ENCODE peak calls at places on chromosomes 12 and 14, in nine cellular contexts. One of them, this sample, is unnamed.

GRCh38 chr12:88600272-88600671 is 20.0 kb upstream of the KITLG start:
- DNase-seq in nephron progenitor cell: no peak
- DNase-seq in effector memory CD4-positive, alpha-beta T cell: no peak
- DNase-seq in cardiac fibroblast: peak; percentile 54
- DNase-seq in Calu3: no peak
- DNase-seq in heart left ventricle: no peak
- DNase-seq in MM.1S: no peak
- DNase-seq in stimulated activated effector memory CD8-positive, alpha-beta T cell treated with anti-CD3 and anti-CD28 coated beads, Interleukin-12 subunit alpha, Interleukin-12 subunit beta, amount 100 ng/mL, for 72 hours: no peak
- DNase-seq in stimulated activated CD8-positive, alpha-beta memory T cell treated with anti-CD3 and anti-CD28 coated beads, Interleukin-4, amount 100 ng/mL, for 1 hour: no peak
- DNase-seq in this sample: no peak

GRCh38 chr12:25876383-25877045 is 82.0 kb upstream of the RASSF8 start:
- DNase-seq in heart left ventricle: no peak
- DNase-seq in stimulated activated CD8-positive, alpha-beta memory T cell treated with anti-CD3 and anti-CD28 coated beads, Interleukin-4, amount 100 ng/mL, for 1 hour: no peak
- DNase-seq in effector memory CD4-positive, alpha-beta T cell: no peak
- DNase-seq in nephron progenitor cell: no peak
- DNase-seq in MM.1S: no peak
- DNase-seq in stimulated activated effector memory CD8-positive, alpha-beta T cell treated with anti-CD3 and anti-CD28 coated beads, Interleukin-12 subunit alpha, Interleukin-12 subunit beta, amount 100 ng/mL, for 72 hours: no peak
- DNase-seq in Calu3: no peak
- DNase-seq in cardiac fibroblast: no peak
- DNase-seq in this sample: no peak

GRCh38 chr12:52836491-52837175 is 2.5 kb upstream of the KRT79 start:
- DNase-seq in nephron progenitor cell: no peak
- DNase-seq in stimulated activated effector memory CD8-positive, alpha-beta T cell treated with anti-CD3 and anti-CD28 coated beads, Interleukin-12 subunit alpha, Interleukin-12 subunit beta, amount 100 ng/mL, for 72 hours: no peak
- DNase-seq in effector memory CD4-positive, alpha-beta T cell: no peak
- DNase-seq in heart left ventricle: no peak
- DNase-seq in cardiac fibroblast: no peak
- DNase-seq in MM.1S: no peak
- DNase-seq in Calu3: no peak
- DNase-seq in stimulated activated CD8-positive, alpha-beta memory T cell treated with anti-CD3 and anti-CD28 coated beads, Interleukin-4, amount 100 ng/mL, for 1 hour: no peak
- DNase-seq in this sample: no peak

GRCh38 chr14:74257078-74257987 is 18.1 kb downstream of the VSX2 start:
- DNase-seq in cardiac fibroblast: peak; percentile 24
- DNase-seq in Calu3: peak; percentile 43
- DNase-seq in effector memory CD4-positive, alpha-beta T cell: peak; percentile 30
- DNase-seq in heart left ventricle: no peak
- DNase-seq in stimulated activated CD8-positive, alpha-beta memory T cell treated with anti-CD3 and anti-CD28 coated beads, Interleukin-4, amount 100 ng/mL, for 1 hour: no peak
- DNase-seq in MM.1S: peak; percentile 14
- DNase-seq in nephron progenitor cell: peak; percentile 73
- DNase-seq in stimulated activated effector memory CD8-positive, alpha-beta T cell treated with anti-CD3 and anti-CD28 coated beads, Interleukin-12 subunit alpha, Interleukin-12 subunit beta, amount 100 ng/mL, for 72 hours: peak; percentile 83
- DNase-seq in this sample: peak; percentile 52

GRCh38 chr12:110249716-110250225 is 31.3 kb upstream of the ATP2A2 start:
- DNase-seq in heart left ventricle: peak; percentile 70
- DNase-seq in Calu3: peak; percentile 40
- DNase-seq in stimulated activated effector memory CD8-positive, alpha-beta T cell treated with anti-CD3 and anti-CD28 coated beads, Interleukin-12 subunit alpha, Interleukin-12 subunit beta, amount 100 ng/mL, for 72 hours: no peak
- DNase-seq in MM.1S: no peak
- DNase-seq in effector memory CD4-positive, alpha-beta T cell: no peak
- DNase-seq in stimulated activated CD8-positive, alpha-beta memory T cell treated with anti-CD3 and anti-CD28 coated beads, Interleukin-4, amount 100 ng/mL, for 1 hour: no peak
- DNase-seq in nephron progenitor cell: no peak
- DNase-seq in cardiac fibroblast: no peak
- DNase-seq in this sample: no peak

GRCh38 chr14:99252940-99253868 is 18.8 kb downstream of the BCL11B start:
- DNase-seq in stimulated activated effector memory CD8-positive, alpha-beta T cell treated with anti-CD3 and anti-CD28 coated beads, Interleukin-12 subunit alpha, Interleukin-12 subunit beta, amount 100 ng/mL, for 72 hours: no peak
- DNase-seq in stimulated activated CD8-positive, alpha-beta memory T cell treated with anti-CD3 and anti-CD28 coated beads, Interleukin-4, amount 100 ng/mL, for 1 hour: no peak
- DNase-seq in heart left ventricle: no peak
- DNase-seq in cardiac fibroblast: no peak
- DNase-seq in nephron progenitor cell: no peak
- DNase-seq in effector memory CD4-positive, alpha-beta T cell: peak; percentile 70
- DNase-seq in Calu3: no peak
- DNase-seq in MM.1S: no peak
- DNase-seq in this sample: no peak

GRCh38 chr14:51019089-51019488 is 74.8 kb upstream of the PYGL start:
- DNase-seq in MM.1S: no peak
- DNase-seq in cardiac fibroblast: no peak
- DNase-seq in Calu3: no peak
- DNase-seq in stimulated activated effector memory CD8-positive, alpha-beta T cell treated with anti-CD3 and anti-CD28 coated beads, Interleukin-12 subunit alpha, Interleukin-12 subunit beta, amount 100 ng/mL, for 72 hours: no peak
- DNase-seq in heart left ventricle: no peak
- DNase-seq in stimulated activated CD8-positive, alpha-beta memory T cell treated with anti-CD3 and anti-CD28 coated beads, Interleukin-4, amount 100 ng/mL, for 1 hour: no peak
- DNase-seq in nephron progenitor cell: no peak
- DNase-seq in effector memory CD4-positive, alpha-beta T cell: no peak
- DNase-seq in this sample: no peak

GRCh38 chr12:120368789-120369475 is at the start of gene MSI1:
- DNase-seq in cardiac fibroblast: no peak
- DNase-seq in stimulated activated CD8-positive, alpha-beta memory T cell treated with anti-CD3 and anti-CD28 coated beads, Interleukin-4, amount 100 ng/mL, for 1 hour: no peak
- DNase-seq in Calu3: no peak
- DNase-seq in MM.1S: no peak
- DNase-seq in heart left ventricle: no peak
- DNase-seq in nephron progenitor cell: peak; percentile 67
- DNase-seq in stimulated activated effector memory CD8-positive, alpha-beta T cell treated with anti-CD3 and anti-CD28 coated beads, Interleukin-12 subunit alpha, Interleukin-12 subunit beta, amount 100 ng/mL, for 72 hours: no peak
- DNase-seq in effector memory CD4-positive, alpha-beta T cell: no peak
- DNase-seq in this sample: no peak

GRCh38 chr12:42166501-42166900 is 21.8 kb upstream of the GXYLT1 start:
- DNase-seq in nephron progenitor cell: no peak
- DNase-seq in Calu3: no peak
- DNase-seq in stimulated activated effector memory CD8-positive, alpha-beta T cell treated with anti-CD3 and anti-CD28 coated beads, Interleukin-12 subunit alpha, Interleukin-12 subunit beta, amount 100 ng/mL, for 72 hours: no peak
- DNase-seq in cardiac fibroblast: peak; percentile 11
- DNase-seq in MM.1S: no peak
- DNase-seq in effector memory CD4-positive, alpha-beta T cell: no peak
- DNase-seq in stimulated activated CD8-positive, alpha-beta memory T cell treated with anti-CD3 and anti-CD28 coated beads, Interleukin-4, amount 100 ng/mL, for 1 hour: no peak
- DNase-seq in heart left ventricle: no peak
- DNase-seq in this sample: no peak

GRCh38 chr12:121930862-121931261 is 12.5 kb downstream of the CFAP251 start:
- DNase-seq in stimulated activated CD8-positive, alpha-beta memory T cell treated with anti-CD3 and anti-CD28 coated beads, Interleukin-4, amount 100 ng/mL, for 1 hour: no peak
- DNase-seq in MM.1S: no peak
- DNase-seq in stimulated activated effector memory CD8-positive, alpha-beta T cell treated with anti-CD3 and anti-CD28 coated beads, Interleukin-12 subunit alpha, Interleukin-12 subunit beta, amount 100 ng/mL, for 72 hours: no peak
- DNase-seq in nephron progenitor cell: no peak
- DNase-seq in heart left ventricle: no peak
- DNase-seq in effector memory CD4-positive, alpha-beta T cell: no peak
- DNase-seq in Calu3: no peak
- DNase-seq in cardiac fibroblast: no peak
- DNase-seq in this sample: no peak

GRCh38 chr14:50452285-50452684 is 55.6 kb upstream of the CDKL1 start:
- DNase-seq in MM.1S: no peak
- DNase-seq in stimulated activated effector memory CD8-positive, alpha-beta T cell treated with anti-CD3 and anti-CD28 coated beads, Interleukin-12 subunit alpha, Interleukin-12 subunit beta, amount 100 ng/mL, for 72 hours: no peak
- DNase-seq in heart left ventricle: no peak
- DNase-seq in nephron progenitor cell: no peak
- DNase-seq in effector memory CD4-positive, alpha-beta T cell: no peak
- DNase-seq in stimulated activated CD8-positive, alpha-beta memory T cell treated with anti-CD3 and anti-CD28 coated beads, Interleukin-4, amount 100 ng/mL, for 1 hour: no peak
- DNase-seq in cardiac fibroblast: peak; percentile 20
- DNase-seq in Calu3: no peak
- DNase-seq in this sample: no peak

GRCh38 chr14:21385170-21385904 is 1.5 kb upstream of the SUPT16H start:
- DNase-seq in nephron progenitor cell: no peak
- DNase-seq in heart left ventricle: no peak
- DNase-seq in MM.1S: no peak
- DNase-seq in effector memory CD4-positive, alpha-beta T cell: no peak
- DNase-seq in stimulated activated effector memory CD8-positive, alpha-beta T cell treated with anti-CD3 and anti-CD28 coated beads, Interleukin-12 subunit alpha, Interleukin-12 subunit beta, amount 100 ng/mL, for 72 hours: no peak
- DNase-seq in Calu3: no peak
- DNase-seq in cardiac fibroblast: no peak
- DNase-seq in stimulated activated CD8-positive, alpha-beta memory T cell treated with anti-CD3 and anti-CD28 coated beads, Interleukin-4, amount 100 ng/mL, for 1 hour: no peak
- DNase-seq in this sample: peak; percentile 58

GRCh38 chr12:116244001-116244400 is 33.5 kb downstream of the MED13L start:
- DNase-seq in stimulated activated CD8-positive, alpha-beta memory T cell treated with anti-CD3 and anti-CD28 coated beads, Interleukin-4, amount 100 ng/mL, for 1 hour: no peak
- DNase-seq in nephron progenitor cell: no peak
- DNase-seq in MM.1S: no peak
- DNase-seq in heart left ventricle: no peak
- DNase-seq in effector memory CD4-positive, alpha-beta T cell: no peak
- DNase-seq in cardiac fibroblast: peak; percentile 29
- DNase-seq in stimulated activated effector memory CD8-positive, alpha-beta T cell treated with anti-CD3 and anti-CD28 coated beads, Interleukin-12 subunit alpha, Interleukin-12 subunit beta, amount 100 ng/mL, for 72 hours: no peak
- DNase-seq in Calu3: peak; percentile 31
- DNase-seq in this sample: no peak

GRCh38 chr14:75201087-75201486 is 24.7 kb upstream of the TMED10 start:
- DNase-seq in stimulated activated effector memory CD8-positive, alpha-beta T cell treated with anti-CD3 and anti-CD28 coated beads, Interleukin-12 subunit alpha, Interleukin-12 subunit beta, amount 100 ng/mL, for 72 hours: no peak
- DNase-seq in heart left ventricle: no peak
- DNase-seq in Calu3: no peak
- DNase-seq in stimulated activated CD8-positive, alpha-beta memory T cell treated with anti-CD3 and anti-CD28 coated beads, Interleukin-4, amount 100 ng/mL, for 1 hour: no peak
- DNase-seq in nephron progenitor cell: no peak
- DNase-seq in effector memory CD4-positive, alpha-beta T cell: no peak
- DNase-seq in cardiac fibroblast: no peak
- DNase-seq in MM.1S: no peak
- DNase-seq in this sample: no peak

This sample was measured in RPMI8226.